ENCODE peak calls at places on chromosomes 6 and 20, in nine cellular contexts. Q is NCI-H2029, I is LHCN-M2, U is GOT3, X is GM12892, D is WTC11, R is mucosa of gallbladder, G is left ventricle myocardium inferior, T is RWPE1. J is an unnamed sample.

GRCh38 chr6:12656841-12657435 is 59.6 kb upstream of the PHACTR1 start:
- DNase-seq in X (no peak), G (no peak), U (no peak), R (no peak), I (no peak), Q (no peak), T (no peak), D (no peak), J (no peak)

GRCh38 chr6:45483021-45483420 is 105.3 kb upstream of the SUPT3H start:
- DNase-seq in R (no peak), I (peak), D (no peak), T (no peak), X (no peak), U (no peak), Q (no peak), G (no peak), J (peak)

GRCh38 chr6:26312501-26313390 is 52.3 kb upstream of the BTN3A2 start:
- DNase-seq in G (peak), I (peak), X (no peak), Q (peak), T (no peak), R (peak), U (peak), D (peak), J (peak)

GRCh38 chr6:46323312-46323965 is 152.7 kb upstream of the ENPP5 start:
- DNase-seq in G (no peak), T (peak), U (peak), R (no peak), Q (no peak), D (no peak), I (peak), X (no peak), J (peak)

GRCh38 chr6:111691345-111692225 is 85.9 kb upstream of the TRAF3IP2 start:
- DNase-seq in I (peak), Q (no peak), T (no peak), G (no peak), R (peak), U (no peak), X (no peak), D (no peak), J (peak)

GRCh38 chr20:6074145-6074561 is 20.3 kb upstream of the LRRN4 start:
- DNase-seq in T (no peak), G (no peak), U (no peak), R (no peak), I (no peak), X (no peak), D (no peak), Q (no peak), J (no peak)

GRCh38 chr20:51487525-51488279 is 54.8 kb downstream of the NFATC2 start:
- DNase-seq in R (no peak), D (no peak), T (peak), G (no peak), I (peak), U (no peak), X (no peak), Q (no peak), J (peak)

GRCh38 chr20:5085380-5085779 is 34.4 kb downstream of the PCNA start:
- DNase-seq in U (no peak), G (no peak), X (no peak), D (no peak), I (no peak), T (no peak), R (no peak), Q (no peak), J (no peak)

GRCh38 chr6:153129873-153130514 is 1.1 kb downstream of the RGS17 start:
- DNase-seq in R (no peak), X (no peak), I (peak), T (peak), G (no peak), D (peak), Q (no peak), U (no peak), J (no peak)

GRCh38 chr6:7157752-7158616 is 50.2 kb downstream of the RREB1 start:
- DNase-seq in R (no peak), D (no peak), Q (no peak), X (no peak), I (no peak), U (no peak), T (no peak), G (no peak), J (no peak)

GRCh38 chr20:8018928-8019177 is 708 bp downstream of the TMX4 start:
- DNase-seq in R (no peak), Q (peak), G (no peak), I (no peak), U (no peak), D (no peak), T (no peak), X (no peak), J (no peak)

GRCh38 chr6:149938571-149939462 is 3.0 kb upstream of the ULBP2 start:
- DNase-seq in I (no peak), U (no peak), X (peak), G (no peak), R (no peak), D (no peak), Q (no peak), T (no peak), J (no peak)

GRCh38 chr20:4787069-4787468 is 65.4 kb downstream of the PRND start:
- DNase-seq in D (no peak), R (no peak), I (peak), Q (no peak), T (no peak), G (no peak), X (no peak), U (no peak), J (no peak)

GRCh38 chr6:37705239-37706051 is 7.8 kb upstream of the MDGA1 start:
- DNase-seq in G (peak), I (peak), X (peak), D (peak), Q (peak), T (no peak), R (peak), U (peak), J (peak)

GRCh38 chr6:26388014-26388413 is 5.1 kb downstream of the BTN2A2 start:
- DNase-seq in Q (no peak), R (no peak), T (no peak), G (no peak), X (no peak), I (no peak), D (no peak), U (no peak), J (no peak)

GRCh38 chr6:35140991-35141720 is at the start of gene TCP11:
- DNase-seq in I (no peak), T (no peak), X (peak), R (peak), U (no peak), Q (no peak), D (peak), G (peak), J (no peak)

GRCh38 chr6:16413399-16413798 is 175.0 kb downstream of the GMPR start:
- DNase-seq in G (no peak), D (no peak), X (no peak), U (no peak), R (no peak), Q (no peak), I (no peak), T (no peak), J (no peak)

GRCh38 chr6:152598421-152598820 is 38.7 kb downstream of the SYNE1 start:
- DNase-seq in D (no peak), X (no peak), Q (no peak), U (no peak), T (no peak), I (peak), G (no peak), R (no peak), J (no peak)

GRCh38 chr6:38427492-38428210 is 212.1 kb downstream of the BTBD9 start:
- DNase-seq in X (peak), I (no peak), G (no peak), T (no peak), Q (no peak), U (no peak), D (no peak), R (no peak), J (no peak)

GRCh38 chr6:18477301-18477941 is 90.3 kb downstream of the RNF144B start:
- DNase-seq in T (no peak), I (no peak), Q (no peak), D (no peak), X (no peak), G (no peak), R (no peak), U (no peak), J (no peak)

GRCh38 chr6:44730771-44731391 is 343.4 kb downstream of the CDC5L start:
- DNase-seq in I (peak), Q (no peak), T (no peak), X (no peak), U (no peak), G (no peak), D (no peak), R (no peak), J (peak)

GRCh38 chr6:36946526-36946925 is 8.0 kb upstream of the PI16 start:
- DNase-seq in G (no peak), X (no peak), I (no peak), T (no peak), Q (no peak), R (no peak), D (no peak), U (no peak), J (no peak)

GRCh38 chr6:136582702-136583471 is 32.7 kb upstream of the MAP7 start:
- DNase-seq in I (peak), U (no peak), T (peak), R (no peak), X (no peak), Q (no peak), D (no peak), G (no peak), J (peak)

GRCh38 chr6:2971420-2972218 is at the start of gene SERPINB6:
- DNase-seq in Q (no peak), I (peak), T (peak), D (peak), R (peak), G (peak), X (peak), U (no peak), J (no peak)

GRCh38 chr20:53599039-53599362 is 5.4 kb upstream of the ZNF217 start:
- DNase-seq in I (no peak), R (no peak), D (no peak), T (no peak), G (no peak), Q (no peak), U (no peak), X (no peak), J (no peak)

GRCh38 chr20:22652685-22653568 is 68.6 kb upstream of the FOXA2 start:
- DNase-seq in G (no peak), R (no peak), D (peak), I (peak), U (no peak), T (no peak), Q (no peak), X (no peak), J (no peak)

GRCh38 chr20:36836591-36837329 is 39.2 kb upstream of the TLDC2 start:
- DNase-seq in G (no peak), R (no peak), Q (peak), X (no peak), U (no peak), D (peak), I (peak), T (no peak), J (no peak)

GRCh38 chr20:24102749-24103148 is 114.2 kb upstream of the GGTLC1 start:
- DNase-seq in U (no peak), G (no peak), I (no peak), Q (no peak), X (no peak), T (peak), D (no peak), R (no peak), J (no peak)

GRCh38 chr6:63509652-63510352 is 62.5 kb upstream of the LOC128125822 start:
- DNase-seq in I (no peak), R (peak), T (no peak), Q (no peak), X (no peak), G (peak), U (no peak), D (no peak), J (peak)

GRCh38 chr6:33088931-33089640 is 13.3 kb downstream of the HLA-DPB1 start:
- DNase-seq in I (no peak), R (no peak), D (no peak), T (no peak), X (no peak), G (no peak), U (no peak), Q (no peak), J (no peak)

GRCh38 chr6:170111816-170112582 is 178.9 kb downstream of the DLL1 start:
- DNase-seq in D (no peak), R (no peak), U (no peak), T (no peak), Q (peak), G (no peak), X (no peak), I (no peak), J (no peak)

GRCh38 chr6:134235937-134236751 is 81.8 kb downstream of the SGK1 start:
- DNase-seq in U (no peak), X (peak), R (no peak), G (no peak), D (no peak), Q (no peak), T (peak), I (peak), J (peak)

GRCh38 chr6:41167173-41167963 is 4.5 kb upstream of the TREM2 start:
- DNase-seq in U (no peak), R (no peak), G (no peak), X (no peak), Q (no peak), I (peak), D (peak), T (peak), J (no peak)

GRCh38 chr6:136719280-136720044 is 72.8 kb downstream of the MAP3K5 start:
- DNase-seq in Q (no peak), G (no peak), I (no peak), T (no peak), U (no peak), R (no peak), X (no peak), D (no peak), J (no peak)

J was measured in skeletal muscle cell.